ENCODE peak calls at places on chromosomes 6 and 20, in ten cellular contexts. One of them, this sample, is unnamed.

GRCh38 chr6:170284126-170284773 is 6.6 kb downstream of the DLL1 start:
- DNase-seq in NCI-H1694 treated with DMSO at 0.1 percent for 48 hours: no peak
- DNase-seq in bronchial epithelial cell: no peak
- DNase-seq in amygdala: no peak
- DNase-seq in H54: no peak
- DNase-seq in NCI-H1105: no peak
- DNase-seq in KG1: no peak
- DNase-seq in BJ: no peak
- DNase-seq in right lobe of liver: peak; percentile 23
- DNase-seq in CMK: no peak
- DNase-seq in this sample: no peak

GRCh38 chr6:169963581-169964297 is 212.3 kb downstream of the ERMARD start:
- DNase-seq in bronchial epithelial cell: no peak
- DNase-seq in KG1: no peak
- DNase-seq in CMK: no peak
- DNase-seq in NCI-H1694 treated with DMSO at 0.1 percent for 48 hours: no peak
- DNase-seq in H54: no peak
- DNase-seq in BJ: no peak
- DNase-seq in NCI-H1105: no peak
- DNase-seq in amygdala: no peak
- DNase-seq in right lobe of liver: peak; percentile 22
- DNase-seq in this sample: no peak

GRCh38 chr20:47816487-47817451 is 31.5 kb upstream of the SULF2 start:
- DNase-seq in NCI-H1105: no peak
- DNase-seq in BJ: no peak
- DNase-seq in amygdala: no peak
- DNase-seq in bronchial epithelial cell: no peak
- DNase-seq in KG1: no peak
- DNase-seq in H54: no peak
- DNase-seq in NCI-H1694 treated with DMSO at 0.1 percent for 48 hours: no peak
- DNase-seq in right lobe of liver: no peak
- DNase-seq in CMK: no peak
- DNase-seq in this sample: no peak

GRCh38 chr20:37315293-37316110 is 26.0 kb downstream of the MANBAL start:
- DNase-seq in right lobe of liver: no peak
- DNase-seq in bronchial epithelial cell: peak; percentile 50
- DNase-seq in H54: no peak
- DNase-seq in amygdala: no peak
- DNase-seq in KG1: no peak
- DNase-seq in BJ: peak; percentile 59
- DNase-seq in NCI-H1105: no peak
- DNase-seq in CMK: no peak
- DNase-seq in NCI-H1694 treated with DMSO at 0.1 percent for 48 hours: no peak
- DNase-seq in this sample: no peak

GRCh38 chr20:1255675-1256074 is 10.4 kb upstream of the SNPH start:
- DNase-seq in BJ: no peak
- DNase-seq in right lobe of liver: no peak
- DNase-seq in NCI-H1694 treated with DMSO at 0.1 percent for 48 hours: no peak
- DNase-seq in H54: no peak
- DNase-seq in NCI-H1105: no peak
- DNase-seq in bronchial epithelial cell: no peak
- DNase-seq in CMK: peak; percentile 49
- DNase-seq in amygdala: no peak
- DNase-seq in KG1: no peak
- DNase-seq in this sample: no peak

GRCh38 chr6:156790711-156791110 is 13.5 kb downstream of the ARID1B start:
- DNase-seq in H54: no peak
- DNase-seq in right lobe of liver: no peak
- DNase-seq in amygdala: no peak
- DNase-seq in NCI-H1105: no peak
- DNase-seq in KG1: no peak
- DNase-seq in NCI-H1694 treated with DMSO at 0.1 percent for 48 hours: no peak
- DNase-seq in BJ: no peak
- DNase-seq in bronchial epithelial cell: no peak
- DNase-seq in CMK: no peak
- DNase-seq in this sample: no peak

GRCh38 chr6:120354452-120355098 is 979.7 kb downstream of the TBC1D32 start:
- DNase-seq in CMK: no peak
- DNase-seq in NCI-H1105: no peak
- DNase-seq in KG1: no peak
- DNase-seq in NCI-H1694 treated with DMSO at 0.1 percent for 48 hours: no peak
- DNase-seq in H54: no peak
- DNase-seq in BJ: no peak
- DNase-seq in right lobe of liver: no peak
- DNase-seq in amygdala: no peak
- DNase-seq in bronchial epithelial cell: peak; percentile 91
- DNase-seq in this sample: no peak

GRCh38 chr6:29685718-29686326 is 4.9 kb upstream of the ZFP57 start:
- DNase-seq in bronchial epithelial cell: peak; percentile 20
- DNase-seq in CMK: no peak
- DNase-seq in KG1: no peak
- DNase-seq in amygdala: no peak
- DNase-seq in H54: no peak
- DNase-seq in right lobe of liver: no peak
- DNase-seq in BJ: no peak
- DNase-seq in NCI-H1105: no peak
- DNase-seq in NCI-H1694 treated with DMSO at 0.1 percent for 48 hours: no peak
- DNase-seq in this sample: peak; percentile 84

GRCh38 chr6:117414770-117415169 is 11.0 kb downstream of the ROS1 start:
- DNase-seq in bronchial epithelial cell: no peak
- DNase-seq in amygdala: no peak
- DNase-seq in KG1: no peak
- DNase-seq in right lobe of liver: no peak
- DNase-seq in CMK: no peak
- DNase-seq in BJ: no peak
- DNase-seq in H54: no peak
- DNase-seq in NCI-H1694 treated with DMSO at 0.1 percent for 48 hours: no peak
- DNase-seq in NCI-H1105: no peak
- DNase-seq in this sample: no peak

GRCh38 chr6:144474904-144475303 is 189.8 kb downstream of the UTRN start:
- DNase-seq in KG1: no peak
- DNase-seq in amygdala: no peak
- DNase-seq in CMK: no peak
- DNase-seq in NCI-H1694 treated with DMSO at 0.1 percent for 48 hours: no peak
- DNase-seq in H54: no peak
- DNase-seq in BJ: no peak
- DNase-seq in right lobe of liver: no peak
- DNase-seq in bronchial epithelial cell: no peak
- DNase-seq in NCI-H1105: no peak
- DNase-seq in this sample: no peak

GRCh38 chr20:34083137-34083536 is 28.9 kb downstream of the EIF2S2 start:
- DNase-seq in bronchial epithelial cell: peak; percentile 92
- DNase-seq in right lobe of liver: peak; percentile 58
- DNase-seq in H54: peak; percentile 98
- DNase-seq in NCI-H1694 treated with DMSO at 0.1 percent for 48 hours: no peak
- DNase-seq in NCI-H1105: peak; percentile 58
- DNase-seq in amygdala: no peak
- DNase-seq in BJ: no peak
- DNase-seq in KG1: no peak
- DNase-seq in CMK: no peak
- DNase-seq in this sample: no peak

GRCh38 chr6:692356-692851 is 535 bp downstream of the EXOC2 start:
- DNase-seq in H54: peak; percentile 56
- DNase-seq in CMK: no peak
- DNase-seq in BJ: no peak
- DNase-seq in KG1: peak; percentile 28
- DNase-seq in bronchial epithelial cell: peak; percentile 65
- DNase-seq in right lobe of liver: peak; percentile 65
- DNase-seq in NCI-H1694 treated with DMSO at 0.1 percent for 48 hours: no peak
- DNase-seq in NCI-H1105: peak; percentile 54
- DNase-seq in amygdala: peak; percentile 22
- DNase-seq in this sample: peak; percentile 66

GRCh38 chr6:42345696-42346416 is 105.9 kb downstream of the TRERF1 start:
- DNase-seq in bronchial epithelial cell: no peak
- DNase-seq in NCI-H1694 treated with DMSO at 0.1 percent for 48 hours: no peak
- DNase-seq in CMK: no peak
- DNase-seq in NCI-H1105: no peak
- DNase-seq in KG1: no peak
- DNase-seq in H54: no peak
- DNase-seq in BJ: no peak
- DNase-seq in right lobe of liver: no peak
- DNase-seq in amygdala: no peak
- DNase-seq in this sample: no peak

GRCh38 chr20:48530957-48531356 is 296.8 kb downstream of the PREX1 start:
- DNase-seq in bronchial epithelial cell: no peak
- DNase-seq in amygdala: no peak
- DNase-seq in right lobe of liver: no peak
- DNase-seq in NCI-H1105: no peak
- DNase-seq in NCI-H1694 treated with DMSO at 0.1 percent for 48 hours: no peak
- DNase-seq in KG1: no peak
- DNase-seq in CMK: no peak
- DNase-seq in BJ: no peak
- DNase-seq in H54: peak; percentile 24
- DNase-seq in this sample: no peak

GRCh38 chr6:52503853-52504777 is 72.7 kb downstream of the TRAM2 start:
- DNase-seq in KG1: no peak
- DNase-seq in BJ: no peak
- DNase-seq in right lobe of liver: peak; percentile 79
- DNase-seq in amygdala: no peak
- DNase-seq in NCI-H1105: peak; percentile 95
- DNase-seq in H54: peak; percentile 91
- DNase-seq in bronchial epithelial cell: peak; percentile 97
- DNase-seq in NCI-H1694 treated with DMSO at 0.1 percent for 48 hours: no peak
- DNase-seq in CMK: peak; percentile 92
- DNase-seq in this sample: no peak

GRCh38 chr6:113645576-113645970 is 211.6 kb upstream of the MARCKS start:
- DNase-seq in CMK: no peak
- DNase-seq in BJ: peak; percentile 99
- DNase-seq in H54: peak; percentile 5
- DNase-seq in right lobe of liver: no peak
- DNase-seq in amygdala: no peak
- DNase-seq in NCI-H1694 treated with DMSO at 0.1 percent for 48 hours: no peak
- DNase-seq in bronchial epithelial cell: peak; percentile 99
- DNase-seq in NCI-H1105: no peak
- DNase-seq in KG1: no peak
- DNase-seq in this sample: no peak

GRCh38 chr6:20789162-20789561 is 254.9 kb downstream of the CDKAL1 start:
- DNase-seq in NCI-H1105: no peak
- DNase-seq in BJ: no peak
- DNase-seq in CMK: no peak
- DNase-seq in KG1: no peak
- DNase-seq in NCI-H1694 treated with DMSO at 0.1 percent for 48 hours: no peak
- DNase-seq in H54: no peak
- DNase-seq in bronchial epithelial cell: peak; percentile 18
- DNase-seq in right lobe of liver: no peak
- DNase-seq in amygdala: no peak
- DNase-seq in this sample: no peak

GRCh38 chr6:113396644-113397201 is 460.4 kb upstream of the MARCKS start:
- DNase-seq in KG1: no peak
- DNase-seq in CMK: no peak
- DNase-seq in NCI-H1694 treated with DMSO at 0.1 percent for 48 hours: no peak
- DNase-seq in right lobe of liver: no peak
- DNase-seq in H54: no peak
- DNase-seq in amygdala: no peak
- DNase-seq in NCI-H1105: no peak
- DNase-seq in bronchial epithelial cell: no peak
- DNase-seq in BJ: no peak
- DNase-seq in this sample: no peak

GRCh38 chr6:161654209-161654608 is 380.3 kb upstream of the AGPAT4 start:
- DNase-seq in BJ: no peak
- DNase-seq in CMK: no peak
- DNase-seq in amygdala: no peak
- DNase-seq in H54: no peak
- DNase-seq in NCI-H1105: no peak
- DNase-seq in KG1: no peak
- DNase-seq in right lobe of liver: no peak
- DNase-seq in bronchial epithelial cell: no peak
- DNase-seq in NCI-H1694 treated with DMSO at 0.1 percent for 48 hours: no peak
- DNase-seq in this sample: no peak

GRCh38 chr20:33793011-33793931 is 17.9 kb upstream of the CHMP4B start:
- DNase-seq in NCI-H1105: no peak
- DNase-seq in bronchial epithelial cell: no peak
- DNase-seq in right lobe of liver: no peak
- DNase-seq in NCI-H1694 treated with DMSO at 0.1 percent for 48 hours: no peak
- DNase-seq in CMK: no peak
- DNase-seq in KG1: no peak
- DNase-seq in BJ: no peak
- DNase-seq in H54: no peak
- DNase-seq in amygdala: no peak
- DNase-seq in this sample: no peak

GRCh38 chr20:32040142-32040953 is 11.7 kb upstream of the HCK start:
- DNase-seq in NCI-H1105: no peak
- DNase-seq in right lobe of liver: peak; percentile 60
- DNase-seq in amygdala: peak; percentile 46
- DNase-seq in BJ: no peak
- DNase-seq in H54: no peak
- DNase-seq in KG1: peak; percentile 68
- DNase-seq in NCI-H1694 treated with DMSO at 0.1 percent for 48 hours: peak; percentile 6
- DNase-seq in CMK: no peak
- DNase-seq in bronchial epithelial cell: peak; percentile 93
- DNase-seq in this sample: no peak

GRCh38 chr6:2097464-2097863 is 147.9 kb downstream of the GMDS start:
- DNase-seq in NCI-H1694 treated with DMSO at 0.1 percent for 48 hours: no peak
- DNase-seq in CMK: no peak
- DNase-seq in amygdala: no peak
- DNase-seq in right lobe of liver: no peak
- DNase-seq in KG1: no peak
- DNase-seq in bronchial epithelial cell: no peak
- DNase-seq in BJ: no peak
- DNase-seq in NCI-H1105: no peak
- DNase-seq in H54: no peak
- DNase-seq in this sample: no peak

GRCh38 chr6:40276176-40276575 is 311.0 kb downstream of the LRFN2 start:
- DNase-seq in amygdala: no peak
- DNase-seq in right lobe of liver: no peak
- DNase-seq in bronchial epithelial cell: no peak
- DNase-seq in NCI-H1694 treated with DMSO at 0.1 percent for 48 hours: no peak
- DNase-seq in NCI-H1105: no peak
- DNase-seq in BJ: no peak
- DNase-seq in H54: no peak
- DNase-seq in KG1: no peak
- DNase-seq in CMK: no peak
- DNase-seq in this sample: no peak

GRCh38 chr20:32580970-32581838 is 3.9 kb downstream of the NOL4L start:
- DNase-seq in CMK: peak; percentile 91
- DNase-seq in H54: no peak
- DNase-seq in bronchial epithelial cell: no peak
- DNase-seq in NCI-H1105: no peak
- DNase-seq in BJ: no peak
- DNase-seq in NCI-H1694 treated with DMSO at 0.1 percent for 48 hours: no peak
- DNase-seq in KG1: peak; percentile 68
- DNase-seq in amygdala: peak; percentile 14
- DNase-seq in right lobe of liver: no peak
- DNase-seq in this sample: no peak

This sample was measured in WTC11.